ENCODE peak calls at places on chromosomes 2 and 18, in six cellular contexts. M, T, B, S, H and D are unnamed samples.

GRCh38 chr2:232085826-232086425 is 124.4 kb downstream of the DIS3L2 start:
- DNase-seq in B (no peak), H (no peak), M (peak), S (no peak), T (no peak), D (no peak)

GRCh38 chr2:127015106-127015910 is 91.6 kb downstream of the BIN1 start:
- DNase-seq in B (no peak), M (peak), S (no peak), T (no peak), H (no peak), D (peak)

GRCh38 chr18:44651453-44651852 is 29.2 kb upstream of the SETBP1 start:
- DNase-seq in T (peak), H (no peak), M (peak), B (no peak), S (peak), D (peak)

GRCh38 chr2:113180131-113180946 is 6.6 kb downstream of the PSD4 start:
- DNase-seq in H (no peak), T (no peak), S (no peak), B (no peak), M (no peak), D (no peak)

GRCh38 chr2:71581015-71581414 is 127.7 kb downstream of the DYSF start:
- DNase-seq in M (no peak), T (no peak), S (no peak), H (no peak), B (no peak), D (no peak)

GRCh38 chr18:3060667-3061580 is 48.0 kb upstream of the LPIN2 start:
- DNase-seq in T (no peak), S (no peak), M (peak), H (no peak), B (no peak), D (no peak)

GRCh38 chr2:47274054-47274779 is 119.1 kb upstream of the STPG4 start:
- DNase-seq in B (no peak), H (no peak), T (peak), M (peak), S (no peak), D (no peak)

GRCh38 chr2:148789059-148789458 is 86.0 kb upstream of the KIF5C start:
- DNase-seq in B (no peak), H (no peak), M (no peak), T (no peak), S (no peak), D (no peak)

GRCh38 chr18:9824474-9824832 is 61.3 kb upstream of the TXNDC2 start:
- DNase-seq in H (no peak), M (peak), S (no peak), B (no peak), T (no peak), D (peak)

GRCh38 chr2:104945211-104945610 is 91.3 kb downstream of the POU3F3 start:
- DNase-seq in B (no peak), S (no peak), H (no peak), T (no peak), M (no peak), D (no peak)

GRCh38 chr2:110101280-110101844 is 14.3 kb downstream of the MALL start:
- DNase-seq in S (peak), T (peak), H (no peak), B (no peak), M (peak), D (peak)